ENCODE peak calls at places on chromosomes 4 and X, in four cellular contexts. K is body of pancreas, H is A549, Z is transverse colon. S is an unnamed sample. For H3K4me1, the result is how much of the 10 kb centered on the place peaks cover.

GRCh38 chrX:13759152-13759718 is 24.7 kb downstream of the OFD1 start:
- DNase-seq in K (no peak), H (no peak), Z (no peak), S (no peak)

GRCh38 chr4:149735796-149736195 is 79.8 kb downstream of the IQCM start:
- DNase-seq in K (no peak), H (no peak), Z (no peak), S (no peak)

GRCh38 chr4:7389719-7390118 is 45.0 kb downstream of the PSAPL1 start:
- DNase-seq in K (no peak), H (no peak), Z (peak), S (no peak)

GRCh38 chrX:19554786-19555185 is 39.5 kb upstream of the MAP3K15 start:
- DNase-seq in K (no peak), H (no peak), Z (no peak), S (no peak)

GRCh38 chrX:373641-374471 is 12.9 kb downstream of the PPP2R3B start:
- DNase-seq in K (no peak), H (peak), Z (no peak), S (peak)

GRCh38 chrX:36909584-36909983 is 98.6 kb upstream of the FAM47C start:
- DNase-seq in K (no peak), H (no peak), Z (no peak), S (no peak)

GRCh38 chrX:7330971-7331746 is 183.2 kb upstream of the PUDP start:
- DNase-seq in K (no peak), H (peak), Z (no peak), S (peak)

GRCh38 chrX:55210931-55211677 is 9.0 kb upstream of the PAGE5 start:
- DNase-seq in K (peak), H (no peak), Z (no peak), S (no peak)

GRCh38 chr4:186666252-186666651 is 57.4 kb downstream of the FAT1 start:
- DNase-seq in K (no peak), H (peak), Z (no peak), S (no peak)

GRCh38 chr4:128358231-128358902 is 70.8 kb upstream of the PGRMC2 start:
- DNase-seq in K (peak), H (peak), Z (no peak), S (no peak)

DNA sequence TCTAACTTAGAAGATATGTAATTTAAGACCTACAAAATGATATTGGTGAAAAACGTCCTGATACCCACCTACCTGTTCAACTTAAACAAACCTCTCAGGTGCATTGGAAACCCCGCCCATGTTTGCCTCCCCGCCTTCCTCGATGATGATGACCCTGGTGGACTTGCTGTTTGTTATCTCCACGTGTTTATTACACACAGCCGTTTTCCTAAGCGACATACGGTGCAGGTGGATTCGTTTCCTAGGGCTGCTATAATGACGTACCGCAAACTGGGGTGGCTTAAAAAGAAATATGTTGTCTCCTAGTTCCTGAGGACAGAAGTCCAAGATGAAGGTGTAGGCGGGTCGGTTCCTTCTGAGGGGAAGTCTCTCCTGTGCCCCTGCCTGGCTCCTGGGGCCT is 110.7 kb downstream of the GPR143 start:
- DNase-seq in K (no peak), H (no peak), Z (no peak), S (no peak)
- H3K4me1 ChIP-seq in K (under half), H (under half), Z (under half), S (under half)

GRCh38 chr4:30722092-30722915 is 2.1 kb downstream of the PCDH7 start:
- DNase-seq in K (no peak), H (no peak), Z (no peak), S (peak)

GRCh38 chr4:30722916-30723270 is 2.7 kb downstream of the PCDH7 start:
- DNase-seq in K (no peak), H (no peak), Z (no peak), S (peak)

GRCh38 chr4:30725562-30725961 is 5.4 kb downstream of the PCDH7 start:
- DNase-seq in K (no peak), H (no peak), Z (no peak), S (no peak)

GRCh38 chr4:30726090-30726668 is 6.0 kb downstream of the PCDH7 start:
- DNase-seq in K (no peak), H (no peak), Z (no peak), S (no peak)

GRCh38 chr4:30724217-30724616 is 4.0 kb downstream of the PCDH7 start:
- DNase-seq in K (no peak), H (no peak), Z (no peak), S (peak)
- H3K4me3 ChIP-seq in K (no peak), H (no peak), Z (peak), S (no peak)

GRCh38 chrX:132022863-132023116 is 312 bp upstream of the STK26 start:
- DNase-seq in K (no peak), H (no peak), Z (no peak), S (no peak)

GRCh38 chrX:132023896-132024386 is 839 bp downstream of the STK26 start:
- DNase-seq in K (no peak), H (peak), Z (no peak), S (peak)

GRCh38 chrX:132025085-132025484 is 2.0 kb downstream of the STK26 start:
- DNase-seq in K (no peak), H (no peak), Z (no peak), S (no peak)

GRCh38 chrX:132022115-132022862 is 813 bp upstream of the STK26 start:
- DNase-seq in K (no peak), H (peak), Z (peak), S (no peak)

DNA sequence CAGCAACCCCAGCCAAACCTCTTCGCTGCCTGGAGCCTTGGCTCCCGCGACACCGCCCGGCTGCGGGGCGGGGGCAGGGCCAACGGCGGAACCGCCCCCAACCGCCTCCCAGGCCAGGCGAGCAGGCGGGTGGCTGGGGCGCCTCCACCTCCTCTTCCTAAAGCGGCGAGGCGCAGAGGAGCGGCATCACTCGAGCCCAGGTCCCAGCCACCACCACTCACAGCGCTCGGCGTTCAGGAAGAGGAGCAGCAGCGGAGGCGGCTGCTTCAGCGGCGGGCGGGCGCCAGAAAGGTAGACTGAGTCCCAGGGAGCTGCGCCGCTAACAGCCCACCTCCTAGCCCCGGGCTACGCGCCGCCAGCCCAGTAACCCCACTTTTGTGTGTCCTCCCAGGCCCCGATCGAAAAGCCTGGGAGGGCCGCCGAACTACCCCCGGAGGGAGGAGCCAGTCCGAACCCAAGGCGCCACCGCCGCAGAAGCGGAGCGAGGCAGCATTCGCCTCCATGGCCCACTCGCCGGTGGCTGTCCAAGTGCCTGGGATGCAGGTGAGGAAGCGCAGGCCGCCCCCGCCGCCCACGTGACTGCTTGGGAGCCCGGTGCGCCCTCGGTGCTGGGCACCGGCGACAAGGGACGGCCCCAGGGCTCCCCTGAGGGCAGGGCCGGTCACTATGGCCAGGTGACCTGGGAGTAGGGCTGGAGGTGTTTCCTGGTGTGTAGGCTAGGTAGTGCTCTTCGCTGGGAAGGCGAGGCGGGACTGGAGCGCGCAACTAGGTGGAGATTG is at the start of gene STK26:
- DNase-seq in K (peak), H (peak), Z (peak), S (peak)
- TF ChIP-seq POLR2A in K (peak), H (peak), Z (peak), S (peak)

DNA sequence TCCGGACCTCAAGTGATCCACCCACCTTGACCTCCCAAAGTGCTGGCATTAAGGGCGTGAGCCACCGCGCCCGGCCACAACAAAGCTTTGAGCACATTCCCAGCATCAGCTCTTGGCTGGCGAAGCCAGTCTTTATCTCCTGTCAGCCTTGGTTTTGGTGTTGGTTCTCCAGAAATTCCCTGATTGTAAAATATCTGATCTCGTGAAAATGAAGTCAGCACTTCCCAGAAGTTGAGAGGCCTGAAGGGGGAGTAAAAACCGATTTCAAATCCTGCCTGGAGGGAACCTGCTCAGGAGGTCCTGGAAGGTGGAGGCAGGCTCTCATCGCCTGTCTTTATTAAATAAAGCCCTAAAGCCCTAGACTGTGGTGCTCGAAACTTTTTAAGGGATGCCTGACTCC is 33.6 kb downstream of the PTTG2 start:
- DNase-seq in K (peak), H (no peak), Z (no peak), S (peak)
- H3K4me1 ChIP-seq in K (under half), H (under half), Z (under half), S (half or more)

DNA sequence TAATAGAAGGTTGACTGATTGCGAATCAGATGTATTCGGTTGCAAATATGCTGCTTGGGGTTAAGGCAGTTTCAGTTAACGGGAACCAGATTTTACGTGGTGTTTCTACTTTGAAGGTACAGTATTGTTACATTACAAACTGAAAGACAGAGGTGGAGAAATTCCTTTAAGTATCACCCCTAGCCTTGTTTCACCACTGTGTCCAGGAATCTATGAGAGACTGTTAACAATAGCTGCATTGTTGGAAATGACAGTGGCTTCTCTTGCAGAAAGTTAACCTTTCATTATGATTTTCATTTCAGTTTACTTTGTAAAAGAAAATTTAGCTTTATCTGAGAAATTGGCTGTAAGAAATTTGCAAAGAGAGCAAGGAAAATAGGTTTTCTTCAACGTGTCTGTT is 2.6 kb downstream of the CDKL5 start:
- DNase-seq in K (no peak), H (no peak), Z (no peak), S (no peak)
- H3K4me3 ChIP-seq in K (no peak), H (no peak), Z (no peak), S (no peak)

GRCh38 chrX:71366674-71367256 is 608 bp downstream of the TAF1 start:
- DNase-seq in K (peak), H (peak), Z (peak), S (peak)

GRCh38 chrX:71367396-71367795 is 1.2 kb downstream of the TAF1 start:
- DNase-seq in K (no peak), H (peak), Z (no peak), S (no peak)

GRCh38 chrX:71364221-71364620 is 1.9 kb upstream of the TAF1 start:
- DNase-seq in K (no peak), H (no peak), Z (no peak), S (no peak)

GRCh38 chrX:71365356-71365875 is 741 bp upstream of the TAF1 start:
- DNase-seq in K (peak), H (no peak), Z (no peak), S (no peak)

DNA sequence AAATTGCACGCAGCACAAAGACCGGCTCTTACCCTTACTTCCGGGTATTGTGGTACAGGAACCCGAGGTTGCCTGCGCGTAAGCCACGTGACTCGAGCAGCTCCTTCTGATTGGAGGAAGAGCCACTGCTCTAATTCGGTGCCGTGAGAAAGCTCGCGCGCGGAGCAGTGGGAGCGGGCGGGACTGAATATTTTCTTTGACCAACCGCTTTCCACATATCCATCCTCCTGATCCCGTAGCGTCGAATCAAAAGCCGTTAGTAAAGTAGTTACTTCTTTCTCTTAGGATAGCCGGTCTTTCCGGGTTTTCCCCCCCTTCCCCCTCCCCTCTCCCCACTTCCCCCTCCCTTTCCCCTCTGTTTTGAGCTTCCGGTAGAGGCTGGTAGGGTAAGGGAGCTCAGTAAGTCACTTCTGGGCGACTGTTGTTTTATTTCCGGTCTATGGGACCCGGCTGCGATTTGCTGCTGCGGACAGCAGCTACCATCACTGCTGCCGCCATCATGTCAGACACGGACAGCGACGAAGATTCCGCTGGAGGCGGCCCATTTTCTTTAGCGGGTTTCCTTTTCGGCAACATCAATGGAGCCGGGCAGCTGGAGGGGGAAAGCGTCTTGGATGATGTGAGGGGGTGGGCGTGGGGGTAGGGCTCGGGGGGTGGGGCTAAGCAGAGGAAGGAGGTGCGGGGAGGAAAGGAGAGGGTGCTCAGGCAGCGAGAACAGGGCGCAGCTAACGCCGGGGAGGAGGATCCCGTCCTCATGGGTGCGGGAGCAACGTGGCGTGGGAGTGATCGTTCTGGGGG is at the start of gene TAF1:
- DNase-seq in K (peak), H (peak), Z (peak), S (peak)
- TF ChIP-seq POLR2A in K (peak), H (peak), Z (peak), S (no peak)

DNA sequence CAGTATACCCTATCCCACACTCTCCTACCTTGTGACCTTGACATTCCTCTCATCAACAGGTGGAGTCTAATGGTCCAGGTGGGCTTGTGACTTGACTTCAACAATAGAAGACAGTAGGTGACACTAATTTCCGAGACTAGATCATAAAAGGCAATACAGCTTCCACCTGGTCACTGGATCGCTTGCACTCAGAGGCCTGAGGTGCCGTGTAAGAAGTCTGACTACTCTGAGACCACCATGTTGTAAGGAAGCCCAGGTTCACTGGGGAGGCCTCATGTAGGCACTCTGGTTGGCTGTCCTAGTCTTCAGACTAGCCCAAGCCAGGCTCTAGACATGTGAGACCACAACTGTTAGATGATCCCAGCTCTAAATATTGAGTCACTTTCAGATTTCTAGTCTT is 370.4 kb downstream of the MID1IP1 start:
- DNase-seq in K (no peak), H (no peak), Z (no peak), S (no peak)
- H3K4me1 ChIP-seq in K (under half), H (under half), Z (under half), S (under half)

GRCh38 chr4:188374870-188375269 is 235.6 kb downstream of the TRIML1 start:
- DNase-seq in K (no peak), H (no peak), Z (no peak), S (no peak)
- H3K4me3 ChIP-seq in K (no peak), H (no peak), Z (no peak), S (no peak)

GRCh38 chr4:2510351-2511259 is 25.8 kb upstream of the FAM193A start:
- DNase-seq in K (no peak), H (no peak), Z (no peak), S (peak)
- TF ChIP-seq POLR2A in K (no peak), H (no peak), Z (no peak), S (no peak)

DNA sequence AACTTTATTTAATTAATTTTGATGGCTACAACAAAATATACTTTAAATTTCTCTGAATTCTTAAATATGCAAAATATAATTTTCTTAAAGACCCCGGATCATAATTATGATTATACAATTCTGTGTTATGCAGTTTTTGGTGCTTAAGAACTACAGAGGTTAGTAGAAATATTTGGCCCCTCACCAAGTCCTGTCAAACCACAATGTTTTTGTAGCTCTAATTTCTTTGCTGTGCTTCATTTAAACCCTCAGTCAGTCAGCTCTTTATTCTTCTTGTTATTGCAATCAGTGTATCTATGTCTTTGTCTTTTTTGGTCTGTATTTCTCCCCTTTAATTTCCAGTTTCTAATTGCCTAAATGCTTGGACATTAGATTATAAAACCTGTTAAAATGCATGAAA is 186.1 kb downstream of the CAMK2D start:
- DNase-seq in K (no peak), H (no peak), Z (no peak), S (no peak)
- H3K4me1 ChIP-seq in K (under half), H (under half), Z (under half), S (under half)